ENCODE peak calls at places on chromosomes 5 and 9, in seven cellular contexts. Z, X, B, H, R, L and U are unnamed samples.

GRCh38 chr5:174535691-174536090 is 188.7 kb upstream of the MSX2 start:
- DNase-seq in Z (peak; percentile 74), X (peak; percentile 56), B (no peak), H (no peak), R (no peak), L (no peak), U (no peak)

GRCh38 chr5:102959055-102959454 is 160.9 kb downstream of the GIN1 start:
- DNase-seq in Z (peak; percentile 92), X (peak; percentile 59), B (no peak), H (no peak), R (no peak), L (no peak), U (no peak)

GRCh38 chr5:67677422-67677970 is 480.9 kb upstream of the CD180 start:
- DNase-seq in Z (no peak), X (no peak), B (no peak), H (no peak), R (no peak), L (peak; percentile 12), U (no peak)

GRCh38 chr9:106738109-106738508 is 124.9 kb upstream of the ZNF462 start:
- DNase-seq in Z (no peak), X (no peak), B (no peak), H (no peak), R (no peak), L (no peak), U (no peak)

GRCh38 chr9:19517202-19517942 is 108.6 kb downstream of the ACER2 start:
- DNase-seq in Z (no peak), X (no peak), B (no peak), H (no peak), R (no peak), L (no peak), U (no peak)

GRCh38 chr9:89593776-89594427 is 10.9 kb upstream of the GADD45G start:
- DNase-seq in Z (no peak), X (peak; percentile 56), B (peak; percentile 55), H (no peak), R (no peak), L (no peak), U (peak; percentile 67)

GRCh38 chr5:4113905-4114304 is 518.3 kb downstream of the IRX1 start:
- DNase-seq in Z (no peak), X (no peak), B (no peak), H (no peak), R (no peak), L (no peak), U (no peak)

GRCh38 chr9:34579097-34579818 is 10.3 kb downstream of the CNTFR start:
- DNase-seq in Z (no peak), X (no peak), B (no peak), H (no peak), R (no peak), L (no peak), U (no peak)

GRCh38 chr5:74516217-74516636 is 124.3 kb downstream of the ENC1 start:
- DNase-seq in Z (no peak), X (peak; percentile 15), B (no peak), H (no peak), R (peak; percentile 43), L (no peak), U (no peak)

GRCh38 chr9:93082841-93083411 is 13.1 kb upstream of the CARD19 start:
- DNase-seq in Z (no peak), X (no peak), B (peak; percentile 12), H (no peak), R (no peak), L (no peak), U (no peak)

GRCh38 chr5:172902497-172903472 is 56.4 kb upstream of the RPL26L1 start:
- DNase-seq in Z (peak; percentile 8), X (peak; percentile 99), B (peak; percentile 97), H (no peak), R (peak; percentile 81), L (peak; percentile 49), U (no peak)

GRCh38 chr5:61706751-61707150 is 374.7 kb downstream of the ZSWIM6 start:
- DNase-seq in Z (no peak), X (no peak), B (peak; percentile 40), H (no peak), R (no peak), L (no peak), U (no peak)

GRCh38 chr9:112180387-112180881 is 5.3 kb upstream of the SUSD1 start:
- DNase-seq in Z (no peak), X (peak; percentile 55), B (peak; percentile 41), H (no peak), R (no peak), L (no peak), U (no peak)

GRCh38 chr9:126292736-126293521 is 33.7 kb upstream of the MVB12B start:
- DNase-seq in Z (no peak), X (no peak), B (no peak), H (no peak), R (no peak), L (no peak), U (no peak)

GRCh38 chr5:89351975-89352374 is 469.0 kb upstream of the MEF2C start:
- DNase-seq in Z (no peak), X (no peak), B (no peak), H (no peak), R (no peak), L (no peak), U (no peak)

DNA sequence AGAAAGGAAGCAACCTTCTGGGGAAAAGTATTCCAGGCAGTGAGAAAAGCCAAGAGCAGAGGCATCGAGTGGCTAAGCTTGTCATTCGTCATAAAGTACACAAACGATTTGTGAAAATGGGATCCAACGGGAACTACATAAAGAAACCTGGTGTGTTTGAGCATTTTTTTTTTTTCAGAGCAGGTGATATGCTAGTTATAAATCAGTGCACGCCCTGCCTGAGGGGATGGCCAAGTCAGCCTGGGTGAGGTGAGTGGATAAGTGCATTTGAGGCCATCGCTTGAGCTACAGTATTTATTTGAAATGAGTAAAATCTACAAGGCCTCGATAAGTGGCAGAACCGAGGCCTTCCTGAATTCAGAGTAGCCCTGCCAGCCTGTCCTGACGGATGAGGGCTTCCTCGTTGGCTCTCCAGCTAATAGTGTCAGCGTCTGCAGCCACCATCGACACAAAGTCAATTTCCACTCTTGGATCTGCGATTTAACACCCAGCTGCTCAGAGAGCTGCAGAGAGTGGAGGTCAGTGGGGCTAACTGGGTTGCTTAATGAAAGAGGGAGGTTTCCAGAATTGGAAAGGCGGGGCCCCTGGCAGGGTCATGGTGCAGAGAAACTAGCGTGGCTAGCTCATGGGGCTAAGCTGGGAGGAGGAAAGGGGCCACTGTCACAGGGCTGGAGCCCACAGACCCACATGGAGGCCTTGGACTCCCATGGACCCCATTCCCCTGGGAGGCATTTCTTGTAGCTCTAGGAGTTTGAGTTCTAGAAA is 27.3 kb downstream of the PPARGC1B start:
- DNase-seq in Z (no peak), X (no peak), B (no peak), H (no peak), R (no peak), L (no peak), U (no peak)
- H3K4me1 ChIP-seq in Z (no peaks in the 10 kb centered on the region), X (peaks cover 26% of the 10 kb centered on the region), B (no peaks in the 10 kb centered on the region), H (peaks cover 4% of the 10 kb centered on the region), R (peaks cover 64% of the 10 kb centered on the region), L (no peaks in the 10 kb centered on the region), U (no peaks in the 10 kb centered on the region)

GRCh38 chr9:94697972-94698581 is 28.4 kb upstream of the AOPEP start:
- DNase-seq in Z (no peak), X (no peak), B (no peak), H (no peak), R (no peak), L (no peak), U (no peak)
- TF ChIP-seq POLR2A in Z (no peak), X (no peak), B (no peak), H (no peak), R (no peak), L (no peak), U (no peak)

GRCh38 chr9:4762108-4762888 is 21.3 kb upstream of the AK3 start:
- DNase-seq in Z (peak; percentile 78), X (peak; percentile 83), B (peak; percentile 80), H (peak; percentile 81), R (peak; percentile 59), L (peak; percentile 76), U (peak; percentile 76)

GRCh38 chr9:4768681-4769080 is 24.1 kb upstream of the RCL1 start:
- DNase-seq in Z (no peak), X (no peak), B (no peak), H (no peak), R (no peak), L (no peak), U (no peak)

GRCh38 chr9:4764033-4764432 is 23.0 kb upstream of the AK3 start:
- DNase-seq in Z (no peak), X (no peak), B (no peak), H (no peak), R (no peak), L (no peak), U (no peak)

GRCh38 chr9:4760122-4760521 is 19.1 kb upstream of the AK3 start:
- DNase-seq in Z (no peak), X (no peak), B (no peak), H (no peak), R (no peak), L (no peak), U (no peak)

GRCh38 chr9:4762889-4763521 is 22.0 kb upstream of the AK3 start:
- DNase-seq in Z (no peak), X (no peak), B (peak; percentile 29), H (no peak), R (peak; percentile 25), L (no peak), U (no peak)
- H3K27ac ChIP-seq in Z (no peak overlapping the region), X (no peak overlapping the region), B (peak overlapping the region; percentile 9), H (peak overlapping the region; percentile 60), R (peak overlapping the region; percentile 12), L (no peak overlapping the region), U (peak overlapping the region; percentile 66)

DNA sequence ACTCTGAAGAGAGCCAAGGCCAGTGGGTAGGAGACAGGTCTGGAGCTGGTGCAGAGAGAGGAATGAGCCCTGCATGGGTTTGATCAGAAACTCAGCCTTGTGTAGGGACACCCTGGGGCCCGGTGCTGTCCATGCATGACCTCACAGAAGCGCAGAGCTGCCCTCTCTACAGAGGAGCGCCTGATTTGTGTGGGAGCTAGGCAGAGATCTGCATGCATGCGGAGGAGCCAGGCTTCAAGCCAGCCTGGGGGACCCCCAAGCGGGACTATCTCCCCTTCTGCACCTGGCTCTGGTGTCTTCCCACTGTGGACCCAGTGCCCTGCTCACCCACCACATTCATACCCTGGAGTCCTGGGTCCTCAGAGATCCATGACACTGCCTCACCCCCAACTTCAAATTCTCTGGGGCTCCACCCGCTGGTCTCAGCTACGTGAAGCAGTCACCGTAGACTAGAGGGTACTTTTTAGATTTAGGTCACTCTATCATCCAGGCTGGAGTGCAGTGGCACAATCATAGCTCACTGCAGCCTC is 2.6 kb upstream of the LCN2 start:
- DNase-seq in Z (no peak), X (no peak), B (peak; percentile 12), H (no peak), R (no peak), L (no peak), U (no peak)
- H3K4me1 ChIP-seq in Z (peaks cover 10% of the 10 kb centered on the region), X (peaks cover 31% of the 10 kb centered on the region), B (peaks cover 9% of the 10 kb centered on the region), H (no peaks in the 10 kb centered on the region), R (peaks cover 39% of the 10 kb centered on the region), L (peaks cover 5% of the 10 kb centered on the region), U (peaks cover 20% of the 10 kb centered on the region)